ENCODE peak calls at places on chromosomes 2 and 18, in ten cellular contexts. Q is adrenal gland, L is A549, Y is endothelial cell, C is hepatocyte, R is T-helper 17 cell, V is C1 segment of cervical spinal cord, I is Calu3, O is GM04504, D is NCI-H2171 treated with DMSO at 0.1 percent for 48 hours. T is an unnamed sample.
A peak's percentile ranks its signal among the peaks of the same experiment; 100 is the strongest.

GRCh38 chr2:234592541-234592940 is 95.7 kb upstream of the ARL4C start:
- DNase-seq in O (no peak), D (no peak), R (no peak), I (no peak), L (no peak), Y (no peak), V (no peak), Q (no peak), C (no peak), T (no peak)

GRCh38 chr18:56358608-56359007 is 279.8 kb downstream of the TXNL1 start:
- DNase-seq in Q (no peak), D (no peak), R (no peak), V (no peak), L (no peak), Y (no peak), I (no peak), O (no peak), C (no peak), T (no peak)

GRCh38 chr2:97761192-97761591 is 47.8 kb downstream of the ZAP70 start:
- DNase-seq in L (no peak), Y (no peak), R (peak; percentile 28), I (no peak), Q (no peak), D (no peak), V (no peak), O (no peak), C (no peak), T (no peak)

GRCh38 chr2:60948926-60949579 is 67.7 kb downstream of the REL start:
- DNase-seq in D (no peak), R (no peak), L (no peak), V (no peak), Q (no peak), I (no peak), Y (no peak), O (no peak), C (no peak), T (no peak)

GRCh38 chr18:49997468-49998045 is 184.2 kb upstream of the ACAA2 start:
- DNase-seq in C (no peak), O (no peak), D (no peak), I (no peak), R (no peak), L (no peak), Q (no peak), Y (no peak), V (no peak), T (no peak)

GRCh38 chr2:232896700-232897385 is 26.8 kb downstream of the SNORC start:
- DNase-seq in O (no peak), Q (no peak), D (no peak), V (no peak), Y (no peak), C (peak; percentile 1), I (no peak), R (no peak), L (no peak), T (no peak)

GRCh38 chr2:224492531-224492930 is 90.6 kb upstream of the FAM124B start:
- DNase-seq in Q (no peak), V (no peak), L (no peak), Y (no peak), D (no peak), O (no peak), I (no peak), R (no peak), C (no peak), T (no peak)

GRCh38 chr2:75186829-75187228 is 12.5 kb downstream of the TACR1 start:
- DNase-seq in D (peak; percentile 39), L (no peak), R (no peak), Q (no peak), V (no peak), I (no peak), C (no peak), O (peak; percentile 15), Y (no peak), T (no peak)

GRCh38 chr2:241112592-241112991 is 10.5 kb upstream of the MTERF4 start:
- DNase-seq in V (no peak), R (peak; percentile 31), C (no peak), O (no peak), Y (no peak), Q (no peak), I (no peak), D (no peak), L (no peak), T (no peak)

GRCh38 chr2:163736433-163737168 is 793 bp upstream of the FIGN start:
- DNase-seq in C (peak; percentile 78), R (no peak), Y (peak; percentile 74), Q (peak; percentile 52), L (peak; percentile 63), I (peak; percentile 74), D (no peak), O (no peak), V (no peak), T (peak; percentile 46)

GRCh38 chr2:98039085-98039756 is 43.5 kb upstream of the TMEM131 start:
- DNase-seq in R (no peak), I (no peak), C (no peak), O (no peak), Y (no peak), D (no peak), Q (peak; percentile 20), L (no peak), V (no peak), T (no peak)

GRCh38 chr2:231597014-231597611 is 4.4 kb downstream of the TEX44 start:
- DNase-seq in D (no peak), O (no peak), V (peak; percentile 67), Y (no peak), C (no peak), R (no peak), L (no peak), Q (no peak), I (no peak), T (no peak)

GRCh38 chr2:164933751-164934189 is 21.6 kb downstream of the SLC38A11 start:
- DNase-seq in V (no peak), Y (no peak), D (no peak), L (peak; percentile 10), C (no peak), R (no peak), Q (no peak), O (no peak), I (no peak), T (no peak)

T was measured in frontal cortex.